ENCODE peak calls at places on chromosomes 3 and 15, in eight cellular contexts. Z is mesendoderm, U is NCI-H345, S is ureter, X is nephron progenitor cell, P is astrocyte, W is mesothelial cell of epicardium, R is dorsolateral prefrontal cortex. J is an unnamed sample.
A peak's percentile ranks its signal among the peaks of the same experiment; 100 is the strongest.

GRCh38 chr3:89059201-89059600 is 48.2 kb upstream of the EPHA3 start:
- DNase-seq in S (no peak), W (no peak), U (no peak), R (no peak), X (no peak), P (peak; percentile 94), Z (no peak), J (peak; percentile 17)

GRCh38 chr3:45055032-45055410 is 28.9 kb downstream of the CLEC3B start:
- DNase-seq in W (no peak), S (no peak), P (peak; percentile 84), U (no peak), X (no peak), R (no peak), Z (no peak), J (peak; percentile 68)

GRCh38 chr3:72152551-72153476 is 367.9 kb upstream of the PROK2 start:
- DNase-seq in U (peak; percentile 86), X (no peak), S (peak; percentile 64), W (peak; percentile 63), R (peak; percentile 41), Z (no peak), P (peak; percentile 72), J (peak; percentile 34)

GRCh38 chr3:162082516-162082915 is 585.9 kb downstream of the OTOL1 start:
- DNase-seq in S (no peak), P (no peak), X (no peak), R (no peak), Z (peak; percentile 10), W (no peak), U (no peak), J (no peak)

GRCh38 chr3:178823556-178824229 is 247.9 kb downstream of the ZMAT3 start:
- DNase-seq in W (no peak), S (no peak), Z (no peak), U (peak; percentile 31), X (no peak), R (no peak), P (no peak), J (no peak)

GRCh38 chr3:134619884-134620445 is 30.9 kb downstream of the KY start:
- DNase-seq in X (no peak), U (no peak), R (no peak), Z (no peak), W (peak; percentile 29), P (no peak), S (no peak), J (no peak)

GRCh38 chr15:50968353-50968752 is 59.9 kb downstream of the AP4E1 start:
- DNase-seq in W (no peak), U (no peak), X (no peak), S (no peak), Z (no peak), R (no peak), P (no peak), J (peak; percentile 58)

GRCh38 chr15:88636039-88636438 is 2.8 kb upstream of the ISG20 start:
- DNase-seq in R (no peak), X (no peak), P (no peak), U (no peak), Z (peak; percentile 64), W (no peak), S (peak; percentile 65), J (peak; percentile 84)

GRCh38 chr3:88863196-88863595 is 244.2 kb upstream of the EPHA3 start:
- DNase-seq in Z (no peak), P (peak; percentile 60), W (no peak), U (no peak), S (no peak), R (no peak), X (no peak), J (peak; percentile 7)

GRCh38 chr3:12179441-12179840 is 20.7 kb upstream of the TIMP4 start:
- DNase-seq in X (no peak), Z (no peak), R (no peak), S (no peak), U (no peak), P (no peak), W (no peak), J (peak; percentile 24)